ENCODE peak calls at places on chromosomes 7 and 10, in nine cellular contexts. One of them, this sample, is unnamed.

GRCh38 chr10:72840319-72840718 is 53.2 kb upstream of the OIT3 start:
- DNase-seq in adrenal gland: no peak
- DNase-seq in fibroblast of lung: no peak
- DNase-seq in choroid plexus epithelial cell: no peak
- DNase-seq in upper lobe of left lung: no peak
- DNase-seq in tibial nerve: no peak
- DNase-seq in lower lobe of right lung: no peak
- DNase-seq in heart left ventricle: no peak
- DNase-seq in thoracic aorta: no peak
- DNase-seq in this sample: no peak

GRCh38 chr10:77939561-77940001 is 13.0 kb upstream of the DLG5 start:
- DNase-seq in tibial nerve: peak
- DNase-seq in thoracic aorta: no peak
- DNase-seq in heart left ventricle: peak
- DNase-seq in adrenal gland: peak
- DNase-seq in choroid plexus epithelial cell: peak
- DNase-seq in lower lobe of right lung: no peak
- DNase-seq in upper lobe of left lung: no peak
- DNase-seq in fibroblast of lung: peak
- DNase-seq in this sample: no peak

GRCh38 chr10:5413012-5413938 is 918 bp downstream of the NET1 start:
- DNase-seq in choroid plexus epithelial cell: peak
- DNase-seq in thoracic aorta: no peak
- DNase-seq in tibial nerve: no peak
- DNase-seq in upper lobe of left lung: no peak
- DNase-seq in lower lobe of right lung: no peak
- DNase-seq in heart left ventricle: no peak
- DNase-seq in fibroblast of lung: peak
- DNase-seq in adrenal gland: no peak
- DNase-seq in this sample: no peak

GRCh38 chr10:91629715-91630549 is 2.9 kb downstream of the PPP1R3C start:
- DNase-seq in thoracic aorta: no peak
- DNase-seq in lower lobe of right lung: no peak
- DNase-seq in tibial nerve: no peak
- DNase-seq in heart left ventricle: no peak
- DNase-seq in choroid plexus epithelial cell: no peak
- DNase-seq in fibroblast of lung: no peak
- DNase-seq in upper lobe of left lung: no peak
- DNase-seq in adrenal gland: no peak
- DNase-seq in this sample: no peak

GRCh38 chr7:142094861-142095260 is 16.7 kb upstream of the MGAM2 start:
- DNase-seq in heart left ventricle: no peak
- DNase-seq in choroid plexus epithelial cell: no peak
- DNase-seq in fibroblast of lung: no peak
- DNase-seq in thoracic aorta: no peak
- DNase-seq in upper lobe of left lung: no peak
- DNase-seq in adrenal gland: no peak
- DNase-seq in tibial nerve: no peak
- DNase-seq in lower lobe of right lung: no peak
- DNase-seq in this sample: no peak

GRCh38 chr7:43693687-43694398 is 35.5 kb downstream of the COA1 start:
- DNase-seq in adrenal gland: no peak
- DNase-seq in fibroblast of lung: peak
- DNase-seq in lower lobe of right lung: no peak
- DNase-seq in choroid plexus epithelial cell: peak
- DNase-seq in thoracic aorta: no peak
- DNase-seq in heart left ventricle: no peak
- DNase-seq in upper lobe of left lung: no peak
- DNase-seq in tibial nerve: no peak
- DNase-seq in this sample: no peak

GRCh38 chr7:123945938-123946337 is 20.9 kb downstream of the SPAM1 start:
- DNase-seq in lower lobe of right lung: no peak
- DNase-seq in tibial nerve: no peak
- DNase-seq in upper lobe of left lung: no peak
- DNase-seq in choroid plexus epithelial cell: no peak
- DNase-seq in heart left ventricle: no peak
- DNase-seq in fibroblast of lung: no peak
- DNase-seq in thoracic aorta: no peak
- DNase-seq in adrenal gland: no peak
- DNase-seq in this sample: no peak

GRCh38 chr10:12221323-12222298 is 25.6 kb downstream of the CDC123 start:
- DNase-seq in thoracic aorta: no peak
- DNase-seq in fibroblast of lung: peak
- DNase-seq in choroid plexus epithelial cell: peak
- DNase-seq in lower lobe of right lung: no peak
- DNase-seq in tibial nerve: no peak
- DNase-seq in adrenal gland: no peak
- DNase-seq in upper lobe of left lung: no peak
- DNase-seq in heart left ventricle: no peak
- DNase-seq in this sample: no peak

GRCh38 chr10:8300925-8301707 is 246.6 kb downstream of the GATA3 start:
- DNase-seq in lower lobe of right lung: no peak
- DNase-seq in fibroblast of lung: no peak
- DNase-seq in tibial nerve: no peak
- DNase-seq in thoracic aorta: no peak
- DNase-seq in adrenal gland: no peak
- DNase-seq in upper lobe of left lung: no peak
- DNase-seq in choroid plexus epithelial cell: no peak
- DNase-seq in heart left ventricle: no peak
- DNase-seq in this sample: no peak

GRCh38 chr7:142303650-142304049 is 45.8 kb upstream of the PRSS58 start:
- DNase-seq in thoracic aorta: no peak
- DNase-seq in adrenal gland: no peak
- DNase-seq in upper lobe of left lung: no peak
- DNase-seq in fibroblast of lung: no peak
- DNase-seq in tibial nerve: no peak
- DNase-seq in heart left ventricle: no peak
- DNase-seq in choroid plexus epithelial cell: no peak
- DNase-seq in lower lobe of right lung: no peak
- DNase-seq in this sample: no peak

GRCh38 chr10:48926255-48926654 is 13.4 kb downstream of the LRRC18 start:
- DNase-seq in lower lobe of right lung: no peak
- DNase-seq in thoracic aorta: no peak
- DNase-seq in upper lobe of left lung: no peak
- DNase-seq in choroid plexus epithelial cell: no peak
- DNase-seq in adrenal gland: no peak
- DNase-seq in tibial nerve: no peak
- DNase-seq in fibroblast of lung: no peak
- DNase-seq in heart left ventricle: no peak
- DNase-seq in this sample: no peak

GRCh38 chr7:117230276-117231046 is 92.4 kb downstream of the WNT2 start:
- DNase-seq in lower lobe of right lung: no peak
- DNase-seq in heart left ventricle: no peak
- DNase-seq in upper lobe of left lung: no peak
- DNase-seq in choroid plexus epithelial cell: peak
- DNase-seq in adrenal gland: no peak
- DNase-seq in fibroblast of lung: peak
- DNase-seq in thoracic aorta: no peak
- DNase-seq in tibial nerve: no peak
- DNase-seq in this sample: no peak

GRCh38 chr7:81857385-81857784 is 87.5 kb upstream of the HGF start:
- DNase-seq in lower lobe of right lung: no peak
- DNase-seq in upper lobe of left lung: no peak
- DNase-seq in fibroblast of lung: peak
- DNase-seq in adrenal gland: no peak
- DNase-seq in choroid plexus epithelial cell: peak
- DNase-seq in tibial nerve: no peak
- DNase-seq in thoracic aorta: no peak
- DNase-seq in heart left ventricle: no peak
- DNase-seq in this sample: no peak

GRCh38 chr10:95513941-95514392 is 47.2 kb downstream of the SORBS1 start:
- DNase-seq in fibroblast of lung: peak
- DNase-seq in thoracic aorta: peak
- DNase-seq in heart left ventricle: peak
- DNase-seq in upper lobe of left lung: no peak
- DNase-seq in choroid plexus epithelial cell: peak
- DNase-seq in tibial nerve: no peak
- DNase-seq in lower lobe of right lung: no peak
- DNase-seq in adrenal gland: peak
- DNase-seq in this sample: no peak

GRCh38 chr7:50822716-50823115 is 40.0 kb upstream of the GRB10 start:
- DNase-seq in lower lobe of right lung: no peak
- DNase-seq in upper lobe of left lung: no peak
- DNase-seq in heart left ventricle: no peak
- DNase-seq in adrenal gland: no peak
- DNase-seq in fibroblast of lung: peak
- DNase-seq in choroid plexus epithelial cell: no peak
- DNase-seq in thoracic aorta: no peak
- DNase-seq in tibial nerve: no peak
- DNase-seq in this sample: no peak

GRCh38 chr7:79513271-79513670 is 59.8 kb upstream of the MAGI2 start:
- DNase-seq in choroid plexus epithelial cell: no peak
- DNase-seq in upper lobe of left lung: no peak
- DNase-seq in tibial nerve: no peak
- DNase-seq in heart left ventricle: no peak
- DNase-seq in lower lobe of right lung: no peak
- DNase-seq in fibroblast of lung: no peak
- DNase-seq in thoracic aorta: no peak
- DNase-seq in adrenal gland: no peak
- DNase-seq in this sample: no peak

GRCh38 chr7:18471476-18472160 is 23.9 kb upstream of the HDAC9 start:
- DNase-seq in upper lobe of left lung: no peak
- DNase-seq in lower lobe of right lung: no peak
- DNase-seq in heart left ventricle: no peak
- DNase-seq in adrenal gland: no peak
- DNase-seq in fibroblast of lung: no peak
- DNase-seq in thoracic aorta: no peak
- DNase-seq in tibial nerve: no peak
- DNase-seq in choroid plexus epithelial cell: no peak
- DNase-seq in this sample: no peak

GRCh38 chr7:151462306-151462779 is 22.4 kb upstream of the CRYGN start:
- DNase-seq in lower lobe of right lung: no peak
- DNase-seq in upper lobe of left lung: no peak
- DNase-seq in choroid plexus epithelial cell: no peak
- DNase-seq in tibial nerve: no peak
- DNase-seq in adrenal gland: no peak
- DNase-seq in fibroblast of lung: no peak
- DNase-seq in heart left ventricle: no peak
- DNase-seq in thoracic aorta: no peak
- DNase-seq in this sample: no peak

GRCh38 chr7:68888971-68889385 is 709.3 kb upstream of the AUTS2 start:
- DNase-seq in upper lobe of left lung: no peak
- DNase-seq in thoracic aorta: no peak
- DNase-seq in heart left ventricle: no peak
- DNase-seq in lower lobe of right lung: no peak
- DNase-seq in fibroblast of lung: no peak
- DNase-seq in adrenal gland: no peak
- DNase-seq in choroid plexus epithelial cell: peak
- DNase-seq in tibial nerve: no peak
- DNase-seq in this sample: no peak

DNA sequence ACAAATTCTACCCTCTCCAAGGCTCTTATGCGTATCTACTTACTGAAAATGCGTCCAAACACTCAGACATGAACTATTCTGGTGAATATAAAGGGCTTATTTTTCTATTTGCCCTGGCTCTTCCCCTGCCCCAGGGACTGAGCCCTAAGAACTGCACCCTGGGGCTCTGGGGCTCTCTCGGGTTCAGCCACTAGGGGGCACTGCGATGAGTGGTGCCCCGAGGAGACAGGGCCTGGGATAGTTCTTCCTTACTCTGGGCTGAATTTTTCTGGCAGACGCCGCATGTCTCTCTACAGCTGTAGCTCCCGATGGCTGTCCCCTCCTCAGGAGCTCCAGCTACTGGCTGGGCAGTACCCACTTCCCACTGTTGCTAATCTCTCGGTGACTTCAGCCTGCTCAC is 30.8 kb upstream of the GSDME start:
- DNase-seq in thoracic aorta: no peak
- DNase-seq in upper lobe of left lung: no peak
- DNase-seq in choroid plexus epithelial cell: no peak
- DNase-seq in fibroblast of lung: no peak
- DNase-seq in heart left ventricle: no peak
- DNase-seq in lower lobe of right lung: no peak
- DNase-seq in tibial nerve: no peak
- DNase-seq in adrenal gland: no peak
- DNase-seq in this sample: no peak
- TF ChIP-seq CTCF in thoracic aorta: peak
- TF ChIP-seq CTCF in upper lobe of left lung: no peak
- TF ChIP-seq CTCF in choroid plexus epithelial cell: peak
- TF ChIP-seq CTCF in fibroblast of lung: peak
- TF ChIP-seq CTCF in heart left ventricle: peak
- TF ChIP-seq CTCF in lower lobe of right lung: peak
- TF ChIP-seq CTCF in tibial nerve: no peak
- TF ChIP-seq CTCF in adrenal gland: no peak
- TF ChIP-seq CTCF in this sample: peak

GRCh38 chr7:7808626-7809025 is 90.2 kb upstream of the RPA3 start:
- DNase-seq in thoracic aorta: no peak
- DNase-seq in fibroblast of lung: no peak
- DNase-seq in lower lobe of right lung: no peak
- DNase-seq in upper lobe of left lung: no peak
- DNase-seq in choroid plexus epithelial cell: no peak
- DNase-seq in tibial nerve: no peak
- DNase-seq in heart left ventricle: no peak
- DNase-seq in adrenal gland: no peak
- DNase-seq in this sample: no peak
- TF ChIP-seq CTCF in thoracic aorta: no peak
- TF ChIP-seq CTCF in fibroblast of lung: no peak
- TF ChIP-seq CTCF in lower lobe of right lung: no peak
- TF ChIP-seq CTCF in upper lobe of left lung: no peak
- TF ChIP-seq CTCF in choroid plexus epithelial cell: no peak
- TF ChIP-seq CTCF in tibial nerve: no peak
- TF ChIP-seq CTCF in heart left ventricle: no peak
- TF ChIP-seq CTCF in adrenal gland: no peak
- TF ChIP-seq CTCF in this sample: no peak

DNA sequence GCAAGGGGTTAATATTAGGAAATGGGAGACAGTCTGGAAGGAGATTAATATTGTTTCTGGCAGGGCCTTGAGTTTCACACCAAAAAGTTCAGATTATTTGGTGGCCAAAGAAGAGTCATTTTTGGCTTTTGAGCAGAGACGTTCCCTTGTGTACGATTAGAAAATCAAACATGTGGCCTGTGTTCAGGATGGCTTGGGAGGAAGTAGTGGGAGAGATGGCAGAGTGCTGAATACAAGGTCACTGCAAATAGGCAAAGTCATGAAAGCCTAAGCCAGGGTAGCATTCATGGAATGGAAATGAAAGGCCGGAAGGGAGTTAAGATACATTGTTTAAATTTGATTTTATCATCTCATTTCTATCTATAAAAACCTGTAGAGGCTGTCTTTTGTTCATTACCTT is 9.5 kb upstream of the GGCT start:
- DNase-seq in adrenal gland: no peak
- DNase-seq in tibial nerve: no peak
- DNase-seq in thoracic aorta: no peak
- DNase-seq in fibroblast of lung: no peak
- DNase-seq in upper lobe of left lung: no peak
- DNase-seq in heart left ventricle: no peak
- DNase-seq in choroid plexus epithelial cell: no peak
- DNase-seq in lower lobe of right lung: no peak
- DNase-seq in this sample: no peak
- TF ChIP-seq CTCF in adrenal gland: no peak
- TF ChIP-seq CTCF in tibial nerve: no peak
- TF ChIP-seq CTCF in thoracic aorta: no peak
- TF ChIP-seq CTCF in fibroblast of lung: no peak
- TF ChIP-seq CTCF in upper lobe of left lung: no peak
- TF ChIP-seq CTCF in heart left ventricle: no peak
- TF ChIP-seq CTCF in choroid plexus epithelial cell: no peak
- TF ChIP-seq CTCF in lower lobe of right lung: no peak
- TF ChIP-seq CTCF in this sample: no peak

DNA sequence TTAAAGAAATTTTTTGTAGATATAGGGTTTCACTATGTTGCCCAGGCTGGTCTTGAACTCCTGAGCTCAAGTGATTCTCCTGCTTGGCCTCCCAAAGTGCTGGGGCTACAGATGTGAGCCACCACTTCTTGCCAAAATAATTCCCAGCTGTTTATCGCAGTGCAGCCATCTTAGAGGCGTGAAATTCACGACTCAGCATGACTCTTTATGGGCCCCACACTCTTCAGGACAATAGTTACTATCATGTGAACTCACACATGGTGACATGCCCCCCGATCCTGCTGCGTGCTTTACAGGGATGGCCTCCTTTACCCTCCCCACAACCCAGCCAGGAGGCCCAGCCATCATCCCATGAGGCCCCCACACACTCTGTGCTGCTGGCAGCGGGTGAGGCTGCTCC is 4.6 kb downstream of the COX19 start:
- DNase-seq in lower lobe of right lung: no peak
- DNase-seq in heart left ventricle: no peak
- DNase-seq in thoracic aorta: no peak
- DNase-seq in choroid plexus epithelial cell: no peak
- DNase-seq in tibial nerve: no peak
- DNase-seq in adrenal gland: no peak
- DNase-seq in upper lobe of left lung: no peak
- DNase-seq in fibroblast of lung: no peak
- DNase-seq in this sample: no peak
- TF ChIP-seq CTCF in lower lobe of right lung: no peak
- TF ChIP-seq CTCF in heart left ventricle: no peak
- TF ChIP-seq CTCF in thoracic aorta: no peak
- TF ChIP-seq CTCF in choroid plexus epithelial cell: no peak
- TF ChIP-seq CTCF in tibial nerve: no peak
- TF ChIP-seq CTCF in adrenal gland: no peak
- TF ChIP-seq CTCF in upper lobe of left lung: no peak
- TF ChIP-seq CTCF in fibroblast of lung: no peak
- TF ChIP-seq CTCF in this sample: no peak